ENCODE peak calls at places on chromosomes 7 and 10, in five cellular contexts. V is IMR-90, P is mesenchymal stem cell, I is trophoblast cell, J is H1. O is an unnamed sample.
A peak's percentile ranks its signal among the peaks of the same experiment; 100 is the strongest.

GRCh38 chr7:73850212-73850611 is 7.9 kb upstream of the METTL27 start:
- DNase-seq in J (no peak), P (no peak), I (no peak), V (no peak), O (no peak)

GRCh38 chr7:128137096-128137655 is 103.9 kb upstream of the LEP start:
- DNase-seq in P (peak; percentile 68), J (no peak), V (peak; percentile 58), I (peak; percentile 53), O (no peak)

GRCh38 chr7:104530243-104530642 is 201.8 kb downstream of the LHFPL3 start:
- DNase-seq in J (no peak), I (no peak), P (no peak), V (no peak), O (no peak)

GRCh38 chr7:88218836-88219605 is 817 bp downstream of the SRI start:
- DNase-seq in J (no peak), I (no peak), V (peak; percentile 66), P (peak; percentile 74), O (no peak)

GRCh38 chr10:78331391-78331922 is 297.8 kb downstream of the RPS24 start:
- DNase-seq in J (no peak), I (no peak), V (peak; percentile 76), P (peak; percentile 41), O (peak; percentile 27)

GRCh38 chr10:32795598-32796183 is 162.3 kb downstream of the ITGB1 start:
- DNase-seq in J (no peak), P (peak; percentile 45), V (peak; percentile 32), I (no peak), O (peak; percentile 14)

GRCh38 chr10:113028393-113029054 is 78.5 kb downstream of the TCF7L2 start:
- DNase-seq in P (peak; percentile 33), V (no peak), I (no peak), J (no peak), O (no peak)

GRCh38 chr10:12566161-12567115 is 217.1 kb downstream of the CAMK1D start:
- DNase-seq in J (no peak), V (peak; percentile 52), P (no peak), I (no peak), O (no peak)

GRCh38 chr10:34637419-34637911 is 177.6 kb downstream of the PARD3 start:
- DNase-seq in V (peak; percentile 23), J (peak; percentile 62), I (peak; percentile 28), P (peak; percentile 50), O (peak; percentile 82)

GRCh38 chr10:129978322-129978721 is 14.2 kb upstream of the EBF3 start:
- DNase-seq in J (no peak), V (no peak), P (no peak), I (no peak), O (no peak)

GRCh38 chr10:14009315-14010082 is 321.2 kb downstream of the FRMD4A start:
- DNase-seq in V (peak; percentile 90), P (peak; percentile 56), I (no peak), J (no peak), O (no peak)

GRCh38 chr7:135121868-135122267 is 26.0 kb upstream of the TMEM140 start:
- DNase-seq in I (no peak), V (no peak), J (no peak), P (no peak), O (no peak)

GRCh38 chr7:133081119-133081604 is 728 bp downstream of the CHCHD3 start:
- DNase-seq in J (no peak), P (peak; percentile 44), I (no peak), V (no peak), O (no peak)

GRCh38 chr10:103832806-103833205 is 22.6 kb downstream of the SH3PXD2A start:
- DNase-seq in P (no peak), I (no peak), J (no peak), V (no peak), O (no peak)

GRCh38 chr7:2732959-2733584 is 45.1 kb downstream of the AMZ1 start:
- DNase-seq in P (peak; percentile 49), V (peak; percentile 41), I (peak; percentile 99), J (no peak), O (no peak)

GRCh38 chr10:93215312-93215711 is 141.6 kb downstream of the CYP26A1 start:
- DNase-seq in P (no peak), I (no peak), V (no peak), J (no peak), O (no peak)
- H2AFZ ChIP-seq in P (no peak overlapping the region), I (no peak overlapping the region), V (no peak overlapping the region), J (no peak overlapping the region), O (no peak overlapping the region)

DNA sequence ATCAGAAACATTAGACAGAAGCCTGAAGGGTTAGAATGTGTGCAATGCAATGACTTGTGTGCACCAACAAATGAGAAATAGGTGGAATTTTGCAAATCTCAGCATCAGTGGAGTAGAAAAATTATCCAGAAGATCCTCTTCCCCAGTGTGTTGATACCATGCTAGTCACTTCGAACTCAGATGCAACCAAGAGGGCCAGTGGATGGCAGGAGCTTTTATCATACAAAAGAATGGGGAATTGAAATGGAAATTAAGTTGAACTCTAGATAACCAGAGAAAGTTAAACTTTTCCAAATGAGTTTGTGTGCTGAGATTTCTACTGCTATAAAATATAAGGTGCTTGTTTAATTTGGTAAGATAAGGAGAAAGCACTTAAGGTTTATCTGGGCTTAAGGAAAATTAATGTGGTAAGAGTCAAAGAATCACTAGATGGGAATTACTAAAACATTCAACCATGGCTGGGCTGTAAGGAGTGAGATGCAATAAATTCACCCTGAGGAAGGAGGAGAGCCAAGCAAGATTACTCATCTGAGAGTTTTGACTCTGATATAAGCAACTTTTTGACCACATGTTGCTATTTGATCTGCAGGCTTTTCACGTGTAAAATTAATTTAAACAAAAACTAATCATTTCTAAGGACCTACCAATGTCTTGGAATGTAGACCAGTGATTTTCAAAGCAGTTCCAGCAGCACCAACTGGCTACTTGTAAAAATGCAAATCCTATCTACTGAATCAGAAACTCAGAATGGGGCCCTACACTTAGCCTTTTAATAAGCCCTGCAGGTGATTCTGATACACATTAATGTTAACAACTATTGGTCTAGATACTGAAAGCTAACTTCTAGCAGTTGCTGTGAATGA is 113.2 kb downstream of the CDC14C start:
- DNase-seq in I (no peak), P (no peak), V (no peak), J (no peak), O (no peak)
- H3K4ac ChIP-seq in I (no peak overlapping the region), P (no peak overlapping the region), V (no peak overlapping the region), J (peak overlapping the region; percentile 97), O (no peak overlapping the region)

GRCh38 chr10:114611617-114612016 is 46.5 kb downstream of the ABLIM1 start:
- DNase-seq in V (peak; percentile 40), J (no peak), I (no peak), P (peak; percentile 12), O (no peak)

GRCh38 chr10:114616516-114616915 is 41.6 kb downstream of the ABLIM1 start:
- DNase-seq in J (no peak), P (no peak), I (no peak), V (peak; percentile 31), O (no peak)

GRCh38 chr10:114615600-114616007 is 42.5 kb downstream of the ABLIM1 start:
- DNase-seq in V (no peak), I (no peak), J (no peak), P (no peak), O (no peak)

GRCh38 chr10:114616103-114616502 is 42.0 kb downstream of the ABLIM1 start:
- DNase-seq in P (no peak), V (no peak), I (no peak), J (no peak), O (no peak)

DNA sequence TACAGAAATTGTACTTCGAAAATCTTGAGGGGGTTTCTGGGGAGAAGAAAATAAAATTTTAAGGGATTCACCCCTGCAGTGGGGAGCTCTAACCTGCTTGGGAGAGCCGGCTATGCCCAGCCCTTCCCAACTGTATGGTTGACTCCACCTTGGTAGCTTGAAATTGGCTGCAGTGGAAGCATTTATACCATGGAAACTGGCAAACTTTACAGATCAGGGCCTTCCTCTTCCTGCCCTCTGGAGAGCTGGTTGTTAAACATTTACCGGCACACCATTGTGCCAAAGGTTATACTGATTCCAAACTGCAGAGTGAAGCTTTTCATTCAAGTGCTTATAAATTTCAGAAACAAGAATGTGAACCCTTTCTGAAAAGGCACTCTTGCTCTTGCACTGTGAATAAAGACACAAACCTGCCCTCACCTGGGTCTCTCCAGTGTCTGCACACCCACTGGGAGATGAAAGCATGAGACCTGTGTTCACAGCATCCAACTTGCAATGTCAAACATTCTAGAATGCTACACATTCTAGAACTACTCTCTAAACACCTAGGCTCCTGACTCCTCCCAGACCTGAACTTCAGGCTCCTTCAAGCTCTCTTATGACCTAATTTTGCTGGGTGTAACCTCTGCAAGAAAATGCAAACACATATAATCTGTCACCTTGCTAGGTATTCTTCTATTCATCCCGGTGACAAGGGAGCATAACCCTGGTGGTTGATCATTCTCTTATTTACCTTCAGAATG is 44.7 kb downstream of the ABLIM1 start:
- DNase-seq in P (no peak), J (no peak), V (no peak), I (no peak), O (no peak)
- H3K4me3 ChIP-seq in P (no peak overlapping the region), J (no peak overlapping the region), V (no peak overlapping the region), I (no peak overlapping the region), O (no peak overlapping the region)

GRCh38 chr10:29127731-29128130 is 161.1 kb upstream of the LYZL1 start:
- DNase-seq in J (no peak), I (no peak), P (no peak), V (no peak), O (no peak)

GRCh38 chr10:29132821-29133156 is 156.1 kb upstream of the LYZL1 start:
- DNase-seq in V (no peak), J (no peak), I (no peak), P (no peak), O (no peak)

GRCh38 chr10:29127037-29127436 is 161.8 kb upstream of the LYZL1 start:
- DNase-seq in V (no peak), P (no peak), I (no peak), J (no peak), O (no peak)

GRCh38 chr10:29131952-29132820 is 156.7 kb upstream of the LYZL1 start:
- DNase-seq in J (no peak), V (peak; percentile 19), P (peak; percentile 70), I (no peak), O (no peak)

DNA sequence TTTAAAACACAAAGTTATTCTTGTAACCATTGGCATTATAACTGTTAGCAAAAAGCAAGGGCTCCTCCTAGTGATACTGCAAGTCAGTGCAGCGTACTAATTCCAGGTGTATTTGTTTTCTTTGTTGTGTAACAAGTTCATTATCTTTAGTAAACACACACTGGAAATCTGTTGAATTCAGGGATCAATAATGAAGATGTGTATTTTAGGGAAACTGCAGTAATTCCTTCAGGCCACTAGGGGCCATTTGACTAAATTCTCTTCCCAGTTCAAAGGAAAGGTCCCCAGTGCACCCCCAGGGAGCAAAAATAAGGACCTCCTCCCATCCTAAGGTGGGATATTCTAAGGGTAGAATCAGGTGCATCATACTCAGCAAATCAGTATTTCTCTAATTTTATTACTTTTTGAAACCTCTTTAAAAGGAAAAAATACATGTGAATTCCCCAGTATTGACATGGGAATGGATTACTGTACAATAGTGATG is 158.6 kb upstream of the LYZL1 start:
- DNase-seq in J (no peak), V (peak; percentile 51), I (no peak), P (peak; percentile 56), O (no peak)
- H2AFZ ChIP-seq in J (no peak overlapping the region), V (no peak overlapping the region), I (no peak overlapping the region), P (no peak overlapping the region), O (no peak overlapping the region)

GRCh38 chr7:12855036-12855435 is 167.6 kb downstream of the ARL4A start:
- DNase-seq in J (no peak), V (no peak), P (no peak), I (no peak), O (no peak)
- H3K4ac ChIP-seq in J (no peak overlapping the region), V (no peak overlapping the region), P (no peak overlapping the region), I (no peak overlapping the region), O (no peak overlapping the region)

GRCh38 chr10:86113501-86113900 is 253.1 kb downstream of the GRID1 start:
- DNase-seq in I (no peak), J (no peak), V (no peak), P (no peak), O (no peak)
- H3K4me3 ChIP-seq in I (no peak overlapping the region), J (no peak overlapping the region), V (no peak overlapping the region), P (no peak overlapping the region), O (no peak overlapping the region)

GRCh38 chr10:1316806-1317131 is 260.6 kb downstream of the WDR37 start:
- DNase-seq in V (no peak), P (no peak), I (no peak), J (no peak), O (no peak)
- H2AFZ ChIP-seq in V (no peak overlapping the region), P (no peak overlapping the region), I (no peak overlapping the region), J (no peak overlapping the region), O (no peak overlapping the region)